ENCODE peak calls at places on chromosome 14, in ten cellular contexts. Y is heart right ventricle; X is NCI-H774; K is NCI-H1694 treated with DMSO at 0.1 percent for 48 hours; Q is GM04504; N is iPS-NIHi11; P is amygdala; O is amniotic stem cell; A is CD8-positive, alpha-beta T cell; H is activated gamma-delta T cell treated with anti-CD3 and anti-CD28 coated beads, Interleukin-2, amount 50 U/mL, for 16 hours. Z is an unnamed sample.

GRCh38 chr14:98791661-98792060 is 480.3 kb downstream of the BCL11B start:
- DNase-seq in H (no peak), P (no peak), X (no peak), N (no peak), Y (no peak), A (no peak), K (no peak), Q (no peak), O (no peak), Z (no peak)

GRCh38 chr14:52730708-52731111 is 744 bp downstream of the STYX start:
- DNase-seq in H (no peak), Q (peak; percentile 8), Y (no peak), N (no peak), O (no peak), P (no peak), A (no peak), K (no peak), X (no peak), Z (no peak)

GRCh38 chr14:23829736-23830474 is 123.7 kb upstream of the DHRS4 start:
- DNase-seq in A (no peak), P (no peak), Y (no peak), H (no peak), Q (peak; percentile 76), K (no peak), X (no peak), N (peak; percentile 17), O (peak; percentile 90), Z (no peak)

GRCh38 chr14:29262979-29263378 is 496.4 kb downstream of the FOXG1 start:
- DNase-seq in Q (no peak), Y (no peak), A (no peak), P (no peak), O (no peak), H (no peak), X (no peak), N (no peak), K (no peak), Z (no peak)

GRCh38 chr14:86510503-86510902 is 980.6 kb downstream of the FLRT2 start:
- DNase-seq in A (no peak), P (no peak), K (no peak), Y (no peak), X (no peak), O (no peak), N (no peak), Q (no peak), H (no peak), Z (no peak)

GRCh38 chr14:104218361-104219180 is 80.2 kb downstream of the KIF26A start:
- DNase-seq in O (no peak), P (no peak), N (no peak), A (no peak), X (no peak), Q (no peak), Y (no peak), K (no peak), H (no peak), Z (no peak)

GRCh38 chr14:33610121-33610520 is 340.8 kb downstream of the EGLN3 start:
- DNase-seq in N (no peak), P (no peak), Y (no peak), O (no peak), A (no peak), K (no peak), Q (no peak), X (no peak), H (no peak), Z (no peak)

GRCh38 chr14:103561381-103562134 is 899 bp downstream of the BAG5 start:
- DNase-seq in N (no peak), P (no peak), H (peak; percentile 15), Q (no peak), X (no peak), K (no peak), Y (peak; percentile 71), O (no peak), A (peak; percentile 20), Z (no peak)

GRCh38 chr14:100399052-100399849 is 76.1 kb downstream of the SLC25A47 start:
- DNase-seq in K (no peak), H (no peak), Y (no peak), N (no peak), O (no peak), P (no peak), Q (no peak), A (no peak), X (no peak), Z (no peak)

GRCh38 chr14:90700928-90701776 is 115.1 kb downstream of the TTC7B start:
- DNase-seq in X (no peak), N (no peak), O (no peak), P (no peak), Q (no peak), H (no peak), A (no peak), K (no peak), Y (no peak), Z (no peak)

Z was measured in LNCaP clone FGC.